ENCODE peak calls at places on chromosome 1, in four cellular contexts. One of them, this sample, is unnamed.

GRCh38 chr1:14961661-14962267 is 191.8 kb upstream of the TMEM51 start:
- DNase-seq in GM12878: no peak
- DNase-seq in HepG2: no peak
- DNase-seq in K562: peak; percentile 19
- DNase-seq in this sample: no peak

GRCh38 chr1:10866314-10867091 is 70.1 kb upstream of the CASZ1 start:
- DNase-seq in GM12878: no peak
- DNase-seq in HepG2: peak; percentile 18
- DNase-seq in K562: peak; percentile 55
- DNase-seq in this sample: peak; percentile 74

GRCh38 chr1:183605904-183606303 is 15.6 kb upstream of the NCF2 start:
- DNase-seq in GM12878: no peak
- DNase-seq in HepG2: no peak
- DNase-seq in K562: no peak
- DNase-seq in this sample: peak; percentile 16

GRCh38 chr1:222912730-222913129 is 97.9 kb downstream of the DISP1 start:
- DNase-seq in GM12878: no peak
- DNase-seq in HepG2: no peak
- DNase-seq in K562: no peak
- DNase-seq in this sample: no peak

GRCh38 chr1:204493145-204493881 is 1.3 kb downstream of the PIK3C2B start:
- DNase-seq in GM12878: no peak
- DNase-seq in HepG2: peak; percentile 73
- DNase-seq in K562: no peak
- DNase-seq in this sample: peak; percentile 74

GRCh38 chr1:31714442-31715096 is 10.8 kb upstream of the COL16A1 start:
- DNase-seq in GM12878: no peak
- DNase-seq in HepG2: peak; percentile 39
- DNase-seq in K562: peak; percentile 58
- DNase-seq in this sample: no peak

GRCh38 chr1:161260939-161261858 is 2.7 kb downstream of the PCP4L1 start:
- DNase-seq in GM12878: no peak
- DNase-seq in HepG2: no peak
- DNase-seq in K562: no peak
- DNase-seq in this sample: no peak

GRCh38 chr1:39183503-39184353 is 20.8 kb upstream of the MACF1 start:
- DNase-seq in GM12878: no peak
- DNase-seq in HepG2: peak; percentile 90
- DNase-seq in K562: peak; percentile 85
- DNase-seq in this sample: peak; percentile 59

GRCh38 chr1:201636065-201636464 is 97.1 kb downstream of the NAV1 start:
- DNase-seq in GM12878: no peak
- DNase-seq in HepG2: no peak
- DNase-seq in K562: no peak
- DNase-seq in this sample: no peak

GRCh38 chr1:186152227-186152944 is 222.7 kb downstream of the TPR start:
- DNase-seq in GM12878: no peak
- DNase-seq in HepG2: no peak
- DNase-seq in K562: no peak
- DNase-seq in this sample: no peak

GRCh38 chr1:12296623-12297022 is 66.8 kb downstream of the VPS13D start:
- DNase-seq in GM12878: peak; percentile 34
- DNase-seq in HepG2: no peak
- DNase-seq in K562: no peak
- DNase-seq in this sample: no peak

DNA sequence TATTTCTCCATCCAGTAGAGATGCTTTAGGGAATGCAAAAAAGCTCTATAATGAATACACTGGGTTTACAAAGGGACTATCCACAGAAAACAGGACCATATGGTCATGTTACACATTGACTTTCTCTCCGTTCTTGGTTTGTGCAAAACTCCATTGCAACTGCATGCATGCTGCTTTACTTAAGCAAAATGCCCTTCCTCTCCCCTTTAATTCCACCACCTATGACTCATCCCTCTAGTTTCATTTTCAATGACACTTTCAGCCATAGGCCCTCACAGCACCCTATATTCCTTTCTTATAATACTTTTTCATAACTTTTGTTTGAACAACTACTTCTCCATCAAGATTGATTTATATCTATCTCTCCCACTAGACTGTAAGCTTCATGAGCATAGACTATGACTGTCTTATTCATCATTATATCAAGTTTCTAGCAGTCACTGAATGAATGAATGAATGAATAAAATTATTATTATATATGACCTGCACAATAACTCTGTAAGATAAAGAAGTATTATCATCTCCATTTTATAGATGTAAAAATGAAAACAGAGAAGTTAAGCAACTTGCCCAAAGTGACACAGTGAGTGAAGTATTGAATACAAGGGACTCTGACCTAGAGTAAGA is 248.8 kb downstream of the PLPP3 start:
- DNase-seq in GM12878: peak; percentile 68
- DNase-seq in HepG2: peak; percentile 47
- DNase-seq in K562: no peak
- DNase-seq in this sample: no peak
- TF ChIP-seq ATF3 in GM12878: peak; percentile 8
- TF ChIP-seq ATF3 in HepG2: peak; percentile 73
- TF ChIP-seq ATF3 in K562: no peak
- TF ChIP-seq ATF3 in this sample: no peak

GRCh38 chr1:93594603-93594880 is 87.1 kb downstream of the BCAR3 start:
- DNase-seq in GM12878: no peak
- DNase-seq in HepG2: no peak
- DNase-seq in K562: no peak
- DNase-seq in this sample: no peak

GRCh38 chr1:93592636-93592949 is 89.0 kb downstream of the BCAR3 start:
- DNase-seq in GM12878: no peak
- DNase-seq in HepG2: no peak
- DNase-seq in K562: no peak
- DNase-seq in this sample: no peak

GRCh38 chr1:93593868-93594602 is 87.6 kb downstream of the BCAR3 start:
- DNase-seq in GM12878: no peak
- DNase-seq in HepG2: no peak
- DNase-seq in K562: no peak
- DNase-seq in this sample: no peak

GRCh38 chr1:93591291-93591832 is 90.3 kb downstream of the BCAR3 start:
- DNase-seq in GM12878: no peak
- DNase-seq in HepG2: peak; percentile 76
- DNase-seq in K562: no peak
- DNase-seq in this sample: no peak

GRCh38 chr1:93591833-93592635 is 89.6 kb downstream of the BCAR3 start:
- DNase-seq in GM12878: peak; percentile 46
- DNase-seq in HepG2: peak; percentile 90
- DNase-seq in K562: peak; percentile 66
- DNase-seq in this sample: no peak
- TF ChIP-seq BRCA1 in GM12878: no peak
- TF ChIP-seq BRCA1 in HepG2: peak; percentile 34
- TF ChIP-seq BRCA1 in K562: no peak
- TF ChIP-seq BRCA1 in this sample: no peak

DNA sequence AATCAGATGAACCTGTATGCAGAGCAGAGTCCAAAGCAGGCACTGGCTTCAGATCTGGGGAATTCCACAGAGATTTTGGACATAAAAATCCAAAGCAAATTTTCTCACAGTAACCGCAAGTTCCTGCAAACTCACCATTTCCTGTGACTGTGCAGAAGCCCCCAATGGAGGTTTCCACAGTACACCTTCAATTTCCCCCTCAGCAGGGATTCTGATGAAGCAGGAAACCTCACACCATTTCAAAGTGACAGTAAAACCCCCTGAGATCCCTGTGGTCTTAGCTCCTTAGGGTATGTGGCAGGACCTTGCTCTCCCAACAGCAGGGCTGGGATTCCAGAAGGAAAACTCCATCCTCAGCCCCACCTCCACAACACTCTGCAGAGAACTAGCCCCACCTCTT is 6.0 kb upstream of the TGFBR3 start:
- DNase-seq in GM12878: no peak
- DNase-seq in HepG2: no peak
- DNase-seq in K562: no peak
- DNase-seq in this sample: no peak
- TF ChIP-seq ATF3 in GM12878: no peak
- TF ChIP-seq ATF3 in HepG2: no peak
- TF ChIP-seq ATF3 in K562: no peak
- TF ChIP-seq ATF3 in this sample: no peak

DNA sequence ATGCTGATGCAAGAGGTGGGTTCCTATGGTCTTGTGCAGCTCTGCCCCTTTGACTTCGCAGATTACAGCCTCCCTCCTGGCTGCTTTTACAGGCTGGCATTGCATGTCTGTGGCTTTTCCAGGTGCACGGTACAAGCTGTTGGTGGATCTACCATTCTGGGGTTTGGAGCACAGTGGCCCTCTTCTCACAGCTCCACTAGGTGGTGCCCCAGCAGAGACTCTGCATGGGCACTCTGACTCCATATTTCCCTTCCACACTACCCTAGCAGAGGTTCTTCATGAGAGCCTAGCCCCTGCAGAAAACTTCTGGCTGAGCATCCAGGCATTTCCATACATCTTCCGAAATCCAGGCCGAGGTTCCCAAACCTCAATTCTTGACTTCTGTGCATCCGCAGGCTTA is 989.0 kb downstream of the PLA2G4A start:
- DNase-seq in GM12878: no peak
- DNase-seq in HepG2: no peak
- DNase-seq in K562: no peak
- DNase-seq in this sample: no peak
- TF ChIP-seq BRCA1 in GM12878: no peak
- TF ChIP-seq BRCA1 in HepG2: no peak
- TF ChIP-seq BRCA1 in K562: no peak
- TF ChIP-seq BRCA1 in this sample: no peak

GRCh38 chr1:2314803-2315710 is 76.3 kb downstream of the MORN1 start:
- DNase-seq in GM12878: no peak
- DNase-seq in HepG2: peak; percentile 21
- DNase-seq in K562: peak; percentile 62
- DNase-seq in this sample: peak; percentile 76

GRCh38 chr1:2312589-2313301 is 78.6 kb downstream of the MORN1 start:
- DNase-seq in GM12878: no peak
- DNase-seq in HepG2: no peak
- DNase-seq in K562: no peak
- DNase-seq in this sample: no peak

GRCh38 chr1:2315711-2316450 is 75.5 kb downstream of the MORN1 start:
- DNase-seq in GM12878: no peak
- DNase-seq in HepG2: no peak
- DNase-seq in K562: no peak
- DNase-seq in this sample: no peak

GRCh38 chr1:2313651-2314296 is 77.6 kb downstream of the MORN1 start:
- DNase-seq in GM12878: no peak
- DNase-seq in HepG2: no peak
- DNase-seq in K562: no peak
- DNase-seq in this sample: no peak

DNA sequence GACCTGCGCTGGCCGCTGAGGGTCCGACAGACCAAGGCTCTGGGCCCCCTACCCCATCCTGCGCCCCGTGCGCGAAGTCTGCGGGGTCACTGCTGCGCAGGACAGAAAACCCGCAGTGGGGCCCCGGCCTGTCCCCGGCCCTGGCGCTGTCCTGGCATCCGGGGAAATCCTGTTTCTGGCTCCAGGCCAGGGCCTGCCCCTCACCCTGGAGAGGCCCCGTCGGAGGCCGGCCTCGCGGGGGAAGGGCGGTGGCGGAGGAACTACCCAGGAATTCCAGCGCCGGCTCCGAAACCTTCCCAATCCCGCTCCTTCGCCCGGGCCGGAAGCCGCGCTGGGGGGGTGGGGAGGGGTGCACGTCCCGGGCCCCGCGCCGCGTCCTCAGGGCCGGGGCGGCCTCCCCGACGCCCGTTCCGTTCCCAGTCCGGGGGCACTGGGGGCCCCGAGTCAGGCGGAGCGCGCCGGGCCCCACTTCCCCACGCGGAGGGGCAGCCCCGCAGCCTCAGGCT is 77.0 kb downstream of the MORN1 start:
- DNase-seq in GM12878: no peak
- DNase-seq in HepG2: peak; percentile 53
- DNase-seq in K562: no peak
- DNase-seq in this sample: no peak
- TF ChIP-seq ATF3 in GM12878: no peak
- TF ChIP-seq ATF3 in HepG2: no peak
- TF ChIP-seq ATF3 in K562: no peak
- TF ChIP-seq ATF3 in this sample: no peak

GRCh38 chr1:93603581-93603980 is 78.1 kb downstream of the BCAR3 start:
- DNase-seq in GM12878: no peak
- DNase-seq in HepG2: no peak
- DNase-seq in K562: no peak
- DNase-seq in this sample: no peak

GRCh38 chr1:93604411-93604810 is 77.2 kb downstream of the BCAR3 start:
- DNase-seq in GM12878: no peak
- DNase-seq in HepG2: peak; percentile 35
- DNase-seq in K562: no peak
- DNase-seq in this sample: no peak

GRCh38 chr1:93602101-93602500 is 79.5 kb downstream of the BCAR3 start:
- DNase-seq in GM12878: no peak
- DNase-seq in HepG2: no peak
- DNase-seq in K562: no peak
- DNase-seq in this sample: no peak

GRCh38 chr1:93601686-93602085 is 80.0 kb downstream of the BCAR3 start:
- DNase-seq in GM12878: no peak
- DNase-seq in HepG2: no peak
- DNase-seq in K562: no peak
- DNase-seq in this sample: no peak

DNA sequence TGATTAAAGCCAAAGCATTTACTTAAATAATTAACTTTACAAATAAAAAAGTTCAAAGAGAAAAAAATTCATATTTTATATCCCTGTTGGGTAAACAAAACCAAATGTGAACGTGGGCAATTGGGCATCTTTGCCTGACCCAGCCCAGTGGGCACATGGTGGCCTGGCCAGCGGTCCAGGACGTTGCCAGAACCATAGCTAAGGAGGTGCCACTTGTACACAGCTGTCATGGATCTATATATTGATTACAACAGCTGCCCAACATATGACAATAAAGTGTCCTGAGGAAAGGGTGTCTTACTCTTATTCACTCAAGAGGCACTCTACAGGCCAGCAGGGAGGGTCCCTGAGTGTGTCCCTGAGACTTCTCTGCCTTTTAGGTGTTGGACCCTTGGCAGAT is 78.5 kb downstream of the BCAR3 start:
- DNase-seq in GM12878: no peak
- DNase-seq in HepG2: no peak
- DNase-seq in K562: no peak
- DNase-seq in this sample: no peak
- TF ChIP-seq BRCA1 in GM12878: no peak
- TF ChIP-seq BRCA1 in HepG2: no peak
- TF ChIP-seq BRCA1 in K562: no peak
- TF ChIP-seq BRCA1 in this sample: no peak

GRCh38 chr1:5821496-5822176 is 170.6 kb downstream of the NPHP4 start:
- DNase-seq in GM12878: no peak
- DNase-seq in HepG2: no peak
- DNase-seq in K562: no peak
- DNase-seq in this sample: no peak
- TF ChIP-seq ATF3 in GM12878: no peak
- TF ChIP-seq ATF3 in HepG2: no peak
- TF ChIP-seq ATF3 in K562: no peak
- TF ChIP-seq ATF3 in this sample: no peak

GRCh38 chr1:53475661-53476060 is 16.5 kb downstream of the DMRTB1 start:
- DNase-seq in GM12878: no peak
- DNase-seq in HepG2: no peak
- DNase-seq in K562: no peak
- DNase-seq in this sample: no peak
- TF ChIP-seq BRCA1 in GM12878: no peak
- TF ChIP-seq BRCA1 in HepG2: no peak
- TF ChIP-seq BRCA1 in K562: no peak
- TF ChIP-seq BRCA1 in this sample: no peak

This sample was measured in H1.